ENCODE peak calls at places on chromosomes 4 and X, in seven cellular contexts. W is SK-N-SH, C is HCT116, L is K562, Z is GM12878, M is HepG2, O is H1. R is an unnamed sample.

GRCh38 chr4:105399535-105400161 is 74.2 kb downstream of the PPA2 start:
- DNase-seq in W (no peak), C (peak), L (no peak), Z (no peak), M (no peak), O (no peak), R (no peak)

GRCh38 chr4:58809366-58809765 is 1699.2 kb upstream of the IGFBP7 start:
- DNase-seq in W (no peak), C (no peak), L (no peak), Z (no peak), M (no peak), O (no peak), R (no peak)

GRCh38 chr4:14149469-14150030 is 522.0 kb upstream of the BOD1L1 start:
- DNase-seq in W (no peak), C (no peak), L (no peak), Z (no peak), M (no peak), O (no peak), R (no peak)

GRCh38 chr4:16864199-16864598 is 34.2 kb downstream of the LDB2 start:
- DNase-seq in W (no peak), C (no peak), L (no peak), Z (no peak), M (no peak), O (no peak), R (no peak)

GRCh38 chr4:99504804-99505502 is 5.9 kb upstream of the C4orf17 start:
- DNase-seq in W (no peak), C (no peak), L (no peak), Z (no peak), M (no peak), O (no peak), R (no peak)

GRCh38 chrX:64536740-64537139 is 141.5 kb upstream of the MTMR8 start:
- DNase-seq in W (no peak), C (no peak), L (no peak), Z (no peak), M (no peak), O (no peak), R (no peak)

GRCh38 chrX:69093960-69094935 is 71.0 kb downstream of the PJA1 start:
- DNase-seq in W (peak), C (peak), L (peak), Z (no peak), M (peak), O (no peak), R (peak)

GRCh38 chr4:56468097-56468422 is 643 bp downstream of the SRP72 start:
- DNase-seq in W (peak), C (peak), L (peak), Z (peak), M (peak), O (no peak), R (no peak)

GRCh38 chr4:73396304-73396703 is 7.8 kb upstream of the ALB start:
- DNase-seq in W (no peak), C (no peak), L (no peak), Z (no peak), M (no peak), O (no peak), R (no peak)

GRCh38 chrX:130299279-130300009 is 30.7 kb upstream of the ZNF280C start:
- DNase-seq in W (peak), C (no peak), L (no peak), Z (no peak), M (no peak), O (no peak), R (no peak)

GRCh38 chr4:1870578-1871443 is at the start of gene NSD2:
- DNase-seq in W (peak), C (peak), L (peak), Z (no peak), M (peak), O (no peak), R (peak)

GRCh38 chr4:25938251-25939186 is 24.5 kb downstream of the SMIM20 start:
- DNase-seq in W (no peak), C (no peak), L (no peak), Z (peak), M (no peak), O (no peak), R (no peak)

GRCh38 chrX:152936306-152936705 is 38.4 kb downstream of the ZNF185 start:
- DNase-seq in W (no peak), C (no peak), L (no peak), Z (no peak), M (no peak), O (no peak), R (no peak)

GRCh38 chr4:184432127-184432922 is 42.0 kb downstream of the IRF2 start:
- DNase-seq in W (no peak), C (no peak), L (no peak), Z (no peak), M (no peak), O (no peak), R (no peak)

GRCh38 chrX:40340116-40340515 is 240.7 kb upstream of the ATP6AP2 start:
- DNase-seq in W (no peak), C (no peak), L (no peak), Z (no peak), M (no peak), O (no peak), R (no peak)

GRCh38 chr4:67896421-67897065 is 12.7 kb upstream of the TMPRSS11D start:
- DNase-seq in W (no peak), C (no peak), L (no peak), Z (no peak), M (no peak), O (no peak), R (no peak)

GRCh38 chr4:53711916-53712315 is 120.6 kb upstream of the LNX1 start:
- DNase-seq in W (no peak), C (no peak), L (no peak), Z (no peak), M (no peak), O (no peak), R (no peak)

GRCh38 chr4:147039991-147040575 is 94.4 kb upstream of the TTC29 start:
- DNase-seq in W (peak), C (no peak), L (no peak), Z (no peak), M (no peak), O (no peak), R (no peak)

GRCh38 chr4:145623831-145624230 is 4.6 kb downstream of the MMAA start:
- DNase-seq in W (no peak), C (no peak), L (no peak), Z (no peak), M (no peak), O (no peak), R (no peak)

GRCh38 chr4:112895785-112896184 is 153.7 kb upstream of the ANK2 start:
- DNase-seq in W (no peak), C (no peak), L (no peak), Z (peak), M (no peak), O (peak), R (peak)

GRCh38 chr4:28479666-28480065 is 1619.0 kb downstream of the STIM2 start:
- DNase-seq in W (no peak), C (no peak), L (no peak), Z (no peak), M (no peak), O (no peak), R (peak)

GRCh38 chrX:68880846-68881513 is 52.2 kb downstream of the EFNB1 start:
- DNase-seq in W (peak), C (no peak), L (no peak), Z (no peak), M (no peak), O (no peak), R (peak)

DNA sequence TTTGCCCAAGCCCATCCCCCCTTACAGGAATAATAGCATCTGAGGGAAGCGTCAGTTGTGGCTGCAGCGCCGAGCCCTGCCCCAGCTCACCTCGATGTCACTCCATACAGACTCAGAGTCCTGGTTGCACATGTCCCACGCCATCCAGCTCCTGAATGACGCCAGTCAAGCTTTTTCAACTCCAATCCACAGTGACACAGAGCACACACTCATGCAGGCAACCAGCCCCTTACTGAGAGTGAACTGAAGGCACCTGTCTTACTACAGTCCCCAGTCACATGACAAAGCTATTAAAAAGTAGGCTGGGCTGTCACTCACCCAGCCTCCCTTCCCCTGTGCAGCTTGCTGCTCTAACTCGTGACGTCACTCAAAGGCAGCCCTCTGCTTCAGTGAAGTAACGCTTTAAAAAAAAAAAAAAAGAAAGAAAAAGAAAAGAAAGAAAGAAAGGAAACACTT is at the start of gene PPARGC1A:
- DNase-seq in W (peak), C (no peak), L (peak), Z (no peak), M (peak), O (no peak), R (no peak)
- H3K9ac ChIP-seq in W (no peak), C (no peak), L (no peak), Z (no peak), M (peak), O (no peak), R (no peak)

DNA sequence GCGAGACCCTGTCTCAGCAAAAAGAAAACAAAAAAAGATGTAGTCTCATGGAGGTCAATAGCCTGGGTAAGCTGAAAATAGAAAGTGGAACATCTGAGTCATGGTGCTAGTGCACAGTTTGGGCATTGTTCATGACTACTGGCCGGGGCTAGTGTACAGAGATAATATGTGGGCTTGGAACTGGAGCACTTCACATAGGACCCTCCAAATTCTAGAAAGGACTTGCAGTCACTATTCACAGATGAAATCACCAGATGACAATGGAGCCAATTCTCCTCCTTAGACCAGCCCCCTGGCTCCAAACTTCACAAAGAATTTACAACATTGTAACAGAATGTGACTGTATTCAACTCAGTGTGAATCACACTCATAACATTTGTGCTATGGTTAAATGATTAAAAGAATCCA is 367.8 kb upstream of the SLC7A11 start:
- DNase-seq in W (no peak), C (no peak), L (no peak), Z (no peak), M (no peak), O (no peak), R (no peak)
- TF ChIP-seq YY1 in W (no peak), C (no peak), L (no peak), Z (no peak), M (no peak), O (no peak), R (no peak)

GRCh38 chrX:45774961-45775360 is 574.3 kb upstream of the DIPK2B start:
- DNase-seq in W (no peak), C (no peak), L (no peak), Z (no peak), M (no peak), O (no peak), R (no peak)
- H3K9ac ChIP-seq in W (peak), C (peak), L (no peak), Z (no peak), M (no peak), O (no peak), R (no peak)

GRCh38 chr4:173937871-173938270 is 345.6 kb downstream of the FBXO8 start:
- DNase-seq in W (no peak), C (no peak), L (no peak), Z (no peak), M (no peak), O (no peak), R (no peak)

GRCh38 chr4:173935622-173936405 is 347.7 kb downstream of the FBXO8 start:
- DNase-seq in W (no peak), C (no peak), L (no peak), Z (no peak), M (no peak), O (no peak), R (no peak)

GRCh38 chr4:173943547-173943946 is 339.9 kb downstream of the FBXO8 start:
- DNase-seq in W (peak), C (no peak), L (no peak), Z (no peak), M (no peak), O (no peak), R (no peak)

GRCh38 chr4:173934933-173935620 is 348.4 kb downstream of the FBXO8 start:
- DNase-seq in W (peak), C (no peak), L (no peak), Z (no peak), M (no peak), O (no peak), R (no peak)

DNA sequence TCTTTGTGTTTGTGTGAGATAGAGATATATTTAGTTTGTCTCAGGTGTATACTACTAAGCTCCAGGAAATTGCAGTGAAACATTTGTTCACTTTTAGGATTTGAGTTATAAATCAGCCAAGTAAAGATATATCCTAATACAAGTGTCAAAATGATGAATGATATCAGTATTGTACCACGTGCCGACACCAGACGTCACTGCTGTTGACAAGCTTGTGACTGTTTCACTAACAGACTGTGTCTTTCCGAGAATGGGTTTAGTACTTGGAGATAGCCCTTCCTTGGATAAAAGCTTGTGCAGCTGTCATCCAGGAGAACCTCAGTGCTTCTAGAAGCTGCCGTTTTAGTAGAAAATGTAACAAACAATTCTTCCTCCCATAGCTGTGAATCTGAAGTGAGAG is 343.3 kb downstream of the FBXO8 start:
- DNase-seq in W (no peak), C (no peak), L (no peak), Z (no peak), M (no peak), O (no peak), R (no peak)
- TF ChIP-seq YY1 in W (no peak), C (no peak), L (no peak), Z (no peak), M (no peak), O (no peak), R (no peak)

GRCh38 chr4:109164011-109164410 is 138.4 kb downstream of the COL25A1 start:
- DNase-seq in W (no peak), C (no peak), L (no peak), Z (no peak), M (peak), O (no peak), R (peak)
- H3K9ac ChIP-seq in W (no peak), C (no peak), L (no peak), Z (no peak), M (no peak), O (no peak), R (no peak)

GRCh38 chr4:33961751-33962150 is 2282.6 kb downstream of the ARAP2 start:
- DNase-seq in W (no peak), C (no peak), L (no peak), Z (no peak), M (no peak), O (no peak), R (no peak)

GRCh38 chr4:33954759-33955158 is 2289.6 kb downstream of the ARAP2 start:
- DNase-seq in W (no peak), C (no peak), L (no peak), Z (no peak), M (no peak), O (no peak), R (no peak)

GRCh38 chr4:33959519-33959918 is 2284.8 kb downstream of the ARAP2 start:
- DNase-seq in W (no peak), C (no peak), L (no peak), Z (no peak), M (no peak), O (no peak), R (no peak)
- TF ChIP-seq YY1 in W (no peak), C (no peak), L (no peak), Z (no peak), M (no peak), O (no peak), R (no peak)

GRCh38 chrX:31543565-31544125 is 471.8 kb upstream of the FTHL17 start:
- DNase-seq in W (no peak), C (no peak), L (no peak), Z (no peak), M (no peak), O (no peak), R (no peak)
- H3K9ac ChIP-seq in W (no peak), C (no peak), L (no peak), Z (no peak), M (no peak), O (no peak), R (no peak)

DNA sequence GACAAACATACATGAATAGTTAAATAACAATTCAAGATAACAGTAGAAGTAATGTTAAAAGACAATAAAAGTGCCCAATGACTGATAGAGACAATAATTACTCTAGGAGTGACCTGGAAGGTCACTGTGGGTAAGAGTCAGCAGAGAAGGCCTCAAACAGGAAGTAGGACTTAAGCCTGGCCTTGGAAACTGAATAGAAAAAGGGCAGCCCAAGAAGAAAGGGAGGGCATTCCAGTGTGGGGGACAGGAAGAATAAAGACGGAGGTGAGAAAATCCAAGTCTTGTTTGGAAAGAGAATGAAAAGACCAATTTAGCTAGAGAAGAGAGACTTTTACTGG is 6.0 kb downstream of the P2RY4 start:
- DNase-seq in W (no peak), C (peak), L (no peak), Z (no peak), M (peak), O (no peak), R (no peak)
- TF ChIP-seq YY1 in W (no peak), C (no peak), L (no peak), Z (no peak), M (no peak), O (no peak), R (no peak)

GRCh38 chr4:8129785-8130184 is 28.8 kb downstream of the ABLIM2 start:
- DNase-seq in W (no peak), C (no peak), L (no peak), Z (no peak), M (no peak), O (no peak), R (no peak)
- H3K9ac ChIP-seq in W (no peak), C (no peak), L (no peak), Z (no peak), M (no peak), O (no peak), R (no peak)

GRCh38 chrX:25158635-25159034 is 142.9 kb upstream of the ARX start:
- DNase-seq in W (no peak), C (no peak), L (no peak), Z (no peak), M (no peak), O (no peak), R (no peak)
- TF ChIP-seq YY1 in W (no peak), C (no peak), L (no peak), Z (no peak), M (no peak), O (no peak), R (no peak)

R was measured in NT2/D1.